ENCODE peak calls at places on chromosome 1, in six cellular contexts. T, J, D, L, P and R are unnamed samples. For H3K27me3, the result is how much of the 10 kb centered on the place peaks cover.

GRCh38 chr1:226365831-226366231 is 42.1 kb downstream of the PARP1 start:
- DNase-seq in T (no peak), J (no peak), D (no peak), L (peak), P (no peak), R (no peak)

GRCh38 chr1:78649628-78650027 is at the start of gene IFI44:
- DNase-seq in T (no peak), J (peak), D (peak), L (peak), P (peak), R (no peak)

GRCh38 chr1:235867903-235868469 is 1.3 kb upstream of the LYST start:
- DNase-seq in T (no peak), J (no peak), D (no peak), L (no peak), P (peak), R (no peak)

GRCh38 chr1:200969726-200970521 is 53.6 kb downstream of the KIF21B start:
- DNase-seq in T (no peak), J (no peak), D (no peak), L (no peak), P (no peak), R (no peak)

GRCh38 chr1:203628185-203628996 is 1.8 kb downstream of the ATP2B4 start:
- DNase-seq in T (peak), J (peak), D (peak), L (peak), P (no peak), R (no peak)

GRCh38 chr1:209800984-209801834 is 4.7 kb downstream of the IRF6 start:
- DNase-seq in T (no peak), J (no peak), D (no peak), L (peak), P (no peak), R (no peak)

GRCh38 chr1:164369698-164370365 is 189.2 kb upstream of the PBX1 start:
- DNase-seq in T (no peak), J (no peak), D (no peak), L (peak), P (no peak), R (no peak)

GRCh38 chr1:85048296-85049064 is at the start of gene MCOLN3:
- DNase-seq in T (peak), J (peak), D (peak), L (no peak), P (peak), R (no peak)

GRCh38 chr1:3076388-3076740 is 7.4 kb downstream of the PRDM16 start:
- DNase-seq in T (no peak), J (peak), D (no peak), L (no peak), P (no peak), R (no peak)

GRCh38 chr1:77841574-77841973 is 46.9 kb upstream of the NEXN start:
- DNase-seq in T (no peak), J (no peak), D (no peak), L (no peak), P (no peak), R (no peak)

GRCh38 chr1:46186076-46186475 is 9.8 kb upstream of the P3R3URF start:
- DNase-seq in T (no peak), J (no peak), D (no peak), L (no peak), P (no peak), R (no peak)

GRCh38 chr1:6282577-6283270 is 21.8 kb upstream of the GPR153 start:
- DNase-seq in T (no peak), J (no peak), D (no peak), L (no peak), P (no peak), R (no peak)

GRCh38 chr1:6279066-6279465 is 18.2 kb upstream of the GPR153 start:
- DNase-seq in T (no peak), J (no peak), D (no peak), L (no peak), P (no peak), R (no peak)

GRCh38 chr1:6280761-6281451 is 20.0 kb upstream of the GPR153 start:
- DNase-seq in T (peak), J (no peak), D (no peak), L (no peak), P (no peak), R (no peak)

GRCh38 chr1:6279721-6280383 is 19.0 kb upstream of the GPR153 start:
- DNase-seq in T (no peak), J (peak), D (no peak), L (no peak), P (no peak), R (no peak)

GRCh38 chr1:6281511-6282402 is 20.9 kb upstream of the GPR153 start:
- DNase-seq in T (no peak), J (no peak), D (no peak), L (no peak), P (no peak), R (no peak)
- H3K27me3 ChIP-seq in T (under half), J (under half), D (under half), L (under half), P (under half), R (under half)

DNA sequence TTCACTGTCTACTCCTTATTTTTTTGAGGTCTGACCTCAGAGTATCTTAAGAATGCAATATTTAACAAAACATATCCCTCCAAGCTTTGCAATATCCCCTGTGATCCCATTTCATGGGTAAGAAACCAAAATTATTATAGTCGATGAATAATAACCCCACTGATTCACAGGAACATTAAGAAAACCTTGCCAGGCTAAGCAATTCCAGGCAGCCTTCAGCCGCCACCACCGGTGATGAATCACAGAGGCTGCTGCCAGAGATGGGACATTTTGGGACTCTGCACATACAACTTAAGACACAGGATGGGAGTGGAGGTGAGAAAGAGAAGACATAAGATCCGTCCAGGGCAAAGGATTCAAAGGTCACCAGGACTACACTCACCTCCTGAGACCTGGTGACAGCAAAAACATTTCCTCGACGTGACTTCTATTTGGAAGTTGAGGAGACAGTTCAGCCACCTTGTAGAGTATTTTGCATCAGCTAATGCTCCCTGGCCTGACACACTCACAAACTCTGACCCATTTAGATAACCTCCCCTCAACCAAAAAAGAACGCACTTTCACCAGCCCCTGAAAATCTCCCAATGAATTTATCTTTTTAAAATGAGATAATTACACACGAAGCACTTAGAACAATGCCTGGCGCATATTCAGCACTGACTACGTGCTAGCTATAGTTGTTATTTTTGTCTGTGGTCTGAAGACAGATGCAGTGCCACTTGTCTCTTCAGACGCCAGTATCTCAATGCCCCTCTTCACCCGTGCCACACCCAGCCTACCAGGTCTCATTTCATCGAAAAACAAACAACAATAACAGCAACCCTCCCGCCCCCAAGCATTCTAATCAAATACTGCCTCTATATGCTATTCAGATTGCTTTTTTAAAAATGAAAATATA is 17.8 kb upstream of the OVAAL start:
- DNase-seq in T (no peak), J (no peak), D (no peak), L (peak), P (no peak), R (no peak)
- H3K27ac ChIP-seq in T (no peak), J (no peak), D (no peak), L (no peak), P (no peak), R (no peak)

GRCh38 chr1:54996359-54996868 is 2.3 kb upstream of the BSND start:
- DNase-seq in T (peak), J (peak), D (peak), L (peak), P (peak), R (no peak)
- TF ChIP-seq CTCF in T (peak), J (peak), D (peak), L (peak), P (peak), R (peak)

GRCh38 chr1:156225677-156226014 is 12.8 kb downstream of the PMF1 start:
- DNase-seq in T (no peak), J (no peak), D (no peak), L (no peak), P (no peak), R (no peak)

GRCh38 chr1:156226116-156226538 is 13.3 kb downstream of the PMF1 start:
- DNase-seq in T (no peak), J (no peak), D (no peak), L (no peak), P (no peak), R (no peak)

GRCh38 chr1:156226782-156227181 is 14.0 kb downstream of the PMF1 start:
- DNase-seq in T (no peak), J (no peak), D (no peak), L (no peak), P (no peak), R (no peak)

GRCh38 chr1:156230102-156230501 is 11.9 kb upstream of the BGLAP start:
- DNase-seq in T (no peak), J (no peak), D (no peak), L (no peak), P (no peak), R (no peak)

GRCh38 chr1:156228501-156228900 is 13.5 kb upstream of the BGLAP start:
- DNase-seq in T (no peak), J (no peak), D (no peak), L (no peak), P (no peak), R (no peak)
- H3K27me3 ChIP-seq in T (under half), J (under half), D (under half), L (under half), P (under half), R (under half)

GRCh38 chr1:206491592-206491991 is 15.7 kb upstream of the RASSF5 start:
- DNase-seq in T (no peak), J (no peak), D (no peak), L (no peak), P (no peak), R (no peak)

GRCh38 chr1:206489980-206490534 is 17.3 kb upstream of the RASSF5 start:
- DNase-seq in T (peak), J (peak), D (peak), L (peak), P (peak), R (no peak)

GRCh38 chr1:206492589-206492988 is 14.7 kb upstream of the RASSF5 start:
- DNase-seq in T (no peak), J (no peak), D (no peak), L (no peak), P (no peak), R (no peak)

GRCh38 chr1:206493279-206493678 is 14.1 kb upstream of the RASSF5 start:
- DNase-seq in T (no peak), J (no peak), D (no peak), L (no peak), P (no peak), R (no peak)

DNA sequence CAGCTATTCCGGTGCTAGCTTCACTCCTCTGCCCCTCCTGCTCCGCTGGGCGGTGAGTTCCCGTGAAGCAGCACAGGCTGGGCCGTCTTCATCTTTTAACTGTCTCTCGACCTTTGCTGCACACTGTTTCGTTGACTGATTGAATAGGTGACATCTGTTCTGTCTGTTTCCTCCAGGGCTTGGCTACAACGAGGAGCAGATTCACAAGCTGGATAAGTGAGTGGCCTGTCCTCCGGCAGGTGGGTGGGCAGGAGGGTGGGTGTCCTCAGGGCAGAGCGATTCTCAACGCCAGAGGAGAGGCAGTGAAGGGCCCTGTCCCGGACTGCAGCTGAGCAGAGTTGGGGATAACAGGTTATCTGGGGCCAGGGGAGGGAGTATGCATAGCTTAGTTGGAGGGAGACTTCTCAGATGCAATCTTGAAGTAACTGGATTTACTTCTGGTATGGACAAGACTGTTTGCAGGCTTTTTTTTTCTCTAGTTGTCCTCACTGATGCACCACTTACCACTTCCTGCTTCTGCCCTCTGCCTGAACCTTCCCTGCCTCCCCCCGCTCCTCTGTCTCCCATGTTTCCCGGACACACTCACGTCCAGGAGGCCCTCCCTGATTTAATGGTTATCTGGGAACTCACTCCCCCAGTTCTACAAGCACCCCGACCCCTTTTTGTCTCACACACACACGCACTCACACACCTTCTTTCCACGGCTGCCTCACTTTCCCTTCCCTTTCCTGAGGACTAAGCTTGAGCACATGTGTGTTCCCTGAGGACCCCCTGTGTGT is 16.5 kb upstream of the RASSF5 start:
- DNase-seq in T (no peak), J (no peak), D (no peak), L (peak), P (no peak), R (no peak)
- H3K27ac ChIP-seq in T (no peak), J (no peak), D (no peak), L (no peak), P (no peak), R (no peak)

GRCh38 chr1:12798911-12799310 is 7.7 kb downstream of the PRAMEF1 start:
- DNase-seq in T (no peak), J (no peak), D (no peak), L (no peak), P (no peak), R (no peak)
- TF ChIP-seq CTCF in T (no peak), J (no peak), D (no peak), L (no peak), P (no peak), R (no peak)

GRCh38 chr1:35707253-35708178 is 11.2 kb downstream of the C1orf216 start:
- DNase-seq in T (peak), J (peak), D (peak), L (peak), P (peak), R (no peak)
- H3K27me3 ChIP-seq in T (under half), J (under half), D (under half), L (under half), P (under half), R (under half)

DNA sequence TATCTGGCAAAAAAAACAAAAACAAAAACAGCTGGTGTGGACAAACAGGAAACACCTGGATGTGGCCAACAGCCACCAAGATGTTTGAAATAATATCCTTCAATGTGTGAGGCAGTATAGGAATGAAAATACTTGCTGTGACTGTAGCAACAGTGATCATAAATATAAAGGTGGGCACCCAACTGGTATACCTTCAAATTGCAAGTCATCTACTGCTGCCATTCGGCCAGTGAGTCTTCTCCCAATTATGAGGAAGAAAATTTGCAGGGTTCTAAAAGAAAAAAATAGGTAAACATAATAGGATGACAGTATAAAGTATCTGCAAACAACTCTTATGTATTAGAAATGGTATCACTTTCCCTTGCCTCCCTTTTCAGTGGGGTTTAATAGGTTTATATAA is 881 bp downstream of the YIPF1 start:
- DNase-seq in T (no peak), J (no peak), D (no peak), L (no peak), P (no peak), R (no peak)
- H3K27ac ChIP-seq in T (no peak), J (no peak), D (peak), L (no peak), P (no peak), R (peak)